ENCODE peak calls at places on chromosomes 1 and 21, in four cellular contexts. M is HepG2, F is GM12892, O is SK-N-SH. A is an unnamed sample.
A peak's percentile ranks its signal among the peaks of the same experiment; 100 is the strongest.

GRCh38 chr1:117753652-117754051 is 147.8 kb downstream of the TENT5C start:
- DNase-seq in M (no peak), F (no peak), O (no peak), A (no peak)

GRCh38 chr1:229699613-229700242 is 73.7 kb downstream of the URB2 start:
- DNase-seq in M (no peak), F (no peak), O (no peak), A (no peak)

GRCh38 chr1:151909167-151910149 is at the start of gene THEM4:
- DNase-seq in M (peak; percentile 92), F (peak; percentile 96), O (peak; percentile 98), A (peak; percentile 97)

GRCh38 chr21:36079010-36079649 is 9.3 kb downstream of the CBR1 start:
- DNase-seq in M (no peak), F (no peak), O (no peak), A (no peak)

GRCh38 chr1:231691618-231692259 is 65.1 kb downstream of the DISC1 start:
- DNase-seq in M (peak; percentile 31), F (no peak), O (peak; percentile 56), A (no peak)

GRCh38 chr1:222090103-222090502 is 348.2 kb upstream of the DUSP10 start:
- DNase-seq in M (no peak), F (no peak), O (no peak), A (no peak)

GRCh38 chr1:177355575-177355974 is 184.8 kb downstream of the BRINP2 start:
- DNase-seq in M (peak; percentile 3), F (no peak), O (peak; percentile 41), A (no peak)

GRCh38 chr1:78126506-78126905 is 80.7 kb downstream of the GIPC2 start:
- DNase-seq in M (no peak), F (no peak), O (no peak), A (no peak)

GRCh38 chr1:15916417-15916816 is 59.5 kb downstream of the ZBTB17 start:
- DNase-seq in M (no peak), F (no peak), O (no peak), A (no peak)

GRCh38 chr1:159783724-159784123 is 3.0 kb downstream of the DUSP23 start:
- DNase-seq in M (no peak), F (no peak), O (no peak), A (no peak)

GRCh38 chr1:11701551-11701961 is 10.0 kb downstream of the DRAXIN start:
- DNase-seq in M (no peak), F (no peak), O (peak; percentile 75), A (no peak)

GRCh38 chr1:228150458-228151169 is 884 bp downstream of the GJC2 start:
- DNase-seq in M (peak; percentile 41), F (no peak), O (peak; percentile 44), A (peak; percentile 25)
- TF ChIP-seq POLR2AphosphoS5 in M (no peak), F (no peak), O (no peak), A (no peak)

DNA sequence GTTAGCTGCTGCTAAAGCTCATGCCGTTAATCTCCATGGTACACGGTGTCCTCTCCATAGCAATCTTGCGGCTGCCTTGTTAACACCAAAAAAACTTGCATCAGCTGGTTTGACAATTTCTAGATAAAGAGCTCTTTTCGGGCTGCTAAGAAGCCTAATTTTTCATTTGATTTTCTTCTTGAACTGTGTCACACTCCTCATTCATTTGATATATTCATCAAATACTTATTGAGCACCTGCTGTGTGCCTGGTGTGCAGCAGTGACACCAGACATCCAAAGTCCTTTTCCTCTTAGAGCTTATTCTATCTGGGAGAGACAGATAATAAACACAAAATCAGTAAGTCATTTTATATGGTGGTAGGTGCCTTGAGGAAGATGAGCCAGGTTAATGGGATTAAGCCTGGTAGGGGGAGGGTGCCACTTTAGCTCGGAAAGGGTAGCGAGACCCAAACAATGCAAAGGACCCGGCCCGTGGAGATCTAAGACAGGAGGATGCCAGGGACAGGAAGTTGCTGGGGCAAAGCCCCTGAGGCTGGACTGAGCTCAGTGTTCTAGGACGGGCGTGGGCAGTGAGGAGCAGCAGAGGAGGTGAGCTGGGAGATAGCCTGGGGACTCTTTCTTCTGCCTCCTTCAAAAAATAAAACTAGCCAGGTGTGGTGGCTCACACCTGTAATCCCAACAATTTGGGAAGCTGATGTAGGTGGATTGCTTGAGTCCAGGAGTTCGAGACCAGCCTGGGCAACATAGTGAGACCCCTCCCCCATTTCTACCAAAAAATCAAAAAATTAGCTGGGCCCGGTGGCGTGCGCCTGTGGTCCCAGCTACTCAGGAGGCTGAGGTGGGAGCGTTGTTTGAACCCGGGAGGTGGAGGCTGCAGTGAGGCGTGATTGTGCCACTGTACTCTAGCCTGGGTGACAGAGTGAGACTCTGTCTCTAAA is 50.7 kb upstream of the LGALS8 start:
- DNase-seq in M (no peak), F (no peak), O (no peak), A (no peak)
- TF ChIP-seq TAF1 in M (no peak), F (no peak), O (no peak), A (no peak)

GRCh38 chr1:112674986-112675727 is 698 bp downstream of the MOV10 start:
- DNase-seq in M (peak; percentile 14), F (peak; percentile 45), O (peak; percentile 85), A (peak; percentile 48)
- TF ChIP-seq POLR2AphosphoS5 in M (no peak), F (no peak), O (no peak), A (no peak)

DNA sequence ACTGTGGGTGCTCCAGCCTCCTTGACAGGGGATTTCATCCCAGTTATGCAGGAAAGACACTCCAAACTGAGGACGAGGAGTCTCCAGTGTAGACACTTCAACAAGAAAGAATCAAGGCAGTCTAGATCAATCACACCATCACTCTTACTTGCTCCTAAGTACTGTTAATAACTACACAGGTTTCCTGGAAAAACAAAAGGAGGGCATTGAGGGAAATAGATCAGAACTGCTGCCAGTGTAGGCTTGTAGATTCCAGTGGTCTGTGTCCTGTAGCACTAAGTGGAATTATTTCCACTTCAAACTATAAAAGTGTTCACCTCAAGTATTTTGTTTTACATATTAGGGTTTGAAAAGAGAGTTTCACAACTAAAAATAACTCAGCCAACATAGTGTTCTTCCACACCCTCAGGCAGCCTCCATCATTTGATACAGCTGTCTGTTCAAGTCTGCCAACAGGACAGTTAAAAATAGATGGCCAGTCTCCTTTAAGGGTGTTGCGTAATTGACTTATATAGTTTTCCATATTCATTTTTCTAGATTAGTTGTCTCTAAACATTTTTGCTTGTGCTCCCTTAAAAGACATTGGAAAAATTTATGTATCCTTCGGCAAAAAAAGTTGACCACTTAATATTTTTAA is 32.0 kb upstream of the AGL start:
- DNase-seq in M (no peak), F (no peak), O (no peak), A (no peak)
- TF ChIP-seq TAF1 in M (no peak), F (no peak), O (no peak), A (no peak)

DNA sequence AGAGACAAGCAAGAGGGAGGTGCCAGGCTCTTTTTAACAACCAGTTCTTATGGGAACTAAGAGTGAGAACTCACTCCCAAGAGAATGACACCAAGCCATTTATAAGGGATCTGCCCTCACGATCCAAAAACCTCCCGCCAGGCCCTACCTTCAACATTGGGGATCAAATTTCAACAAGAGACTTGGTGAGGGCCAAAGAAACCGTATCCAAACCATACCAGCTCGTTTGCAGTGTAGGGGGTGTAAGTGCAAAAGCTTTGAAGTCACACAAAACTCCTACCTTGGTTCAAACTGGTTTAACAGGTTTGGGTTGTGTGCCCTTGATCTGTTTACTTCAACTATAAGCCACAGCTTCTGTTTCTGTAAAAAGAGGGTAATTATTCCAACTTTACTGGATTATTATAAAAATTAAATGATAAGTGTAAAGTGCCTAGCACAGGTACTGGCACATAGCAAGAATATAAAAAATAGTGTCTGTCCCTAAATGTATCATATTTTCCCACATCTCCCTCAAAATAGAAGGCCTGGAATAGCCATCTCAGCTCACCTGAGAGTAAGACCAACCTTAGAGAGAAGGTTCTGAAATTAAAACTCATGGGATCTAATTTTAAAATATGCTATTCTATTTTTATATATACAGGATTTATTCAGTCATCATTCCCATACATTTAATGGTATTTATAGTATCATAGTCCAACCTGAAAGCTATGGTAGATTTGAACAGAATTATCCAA is 7.0 kb upstream of the USP25 start:
- DNase-seq in M (no peak), F (no peak), O (no peak), A (no peak)
- TF ChIP-seq POLR2AphosphoS5 in M (no peak), F (no peak), O (no peak), A (no peak)

GRCh38 chr1:43934279-43934985 is 831 bp downstream of the ARTN start:
- DNase-seq in M (peak; percentile 65), F (peak; percentile 82), O (peak; percentile 96), A (peak; percentile 81)
- TF ChIP-seq TAF1 in M (no peak), F (no peak), O (no peak), A (no peak)

GRCh38 chr1:45569962-45570581 is 13.8 kb upstream of the NASP start:
- DNase-seq in M (peak; percentile 65), F (no peak), O (peak; percentile 73), A (peak; percentile 41)
- TF ChIP-seq POLR2AphosphoS5 in M (peak; percentile 15), F (peak; percentile 50), O (no peak), A (no peak)

GRCh38 chr21:45264146-45264918 is 23.4 kb downstream of the POFUT2 start:
- DNase-seq in M (no peak), F (no peak), O (peak; percentile 33), A (no peak)
- TF ChIP-seq TAF1 in M (no peak), F (no peak), O (no peak), A (no peak)

A was measured in GM12891.